ENCODE peak calls at places on chromosome 6, in nine cellular contexts. T, M, E, R, S, Z, X, C and Q are unnamed samples. For H3K4me1, the result is how much of the 10 kb centered on the place peaks cover.

GRCh38 chr6:156563710-156564109 is 213.5 kb upstream of the ARID1B start:
- DNase-seq in M (peak), X (no peak), R (no peak), S (no peak), C (no peak), Z (peak), T (no peak), E (no peak), Q (peak)

GRCh38 chr6:113591896-113592827 is 265.0 kb upstream of the MARCKS start:
- DNase-seq in E (peak), M (peak), T (no peak), Z (no peak), C (no peak), S (peak), R (no peak), X (no peak), Q (peak)

GRCh38 chr6:5537967-5538366 is 276.7 kb downstream of the FARS2 start:
- DNase-seq in T (no peak), R (no peak), C (peak), S (no peak), Z (no peak), M (no peak), E (no peak), X (no peak), Q (no peak)

GRCh38 chr6:157649311-157650260 is 173.5 kb upstream of the SNX9 start:
- DNase-seq in T (no peak), M (no peak), C (no peak), R (no peak), S (peak), Z (no peak), E (no peak), X (no peak), Q (no peak)

GRCh38 chr6:47047479-47048411 is 5.6 kb upstream of the ADGRF1 start:
- DNase-seq in T (peak), X (peak), M (peak), C (peak), Z (peak), E (peak), S (peak), R (peak), Q (peak)

GRCh38 chr6:35297541-35298481 is at the start of gene DEF6:
- DNase-seq in M (peak), E (peak), S (peak), R (peak), X (peak), T (peak), C (peak), Z (peak), Q (peak)

GRCh38 chr6:146770965-146771735 is 172.4 kb downstream of the ADGB start:
- DNase-seq in S (peak), R (peak), C (no peak), M (no peak), T (no peak), Z (peak), E (no peak), X (no peak), Q (peak)

GRCh38 chr6:122669418-122669817 is 59.2 kb downstream of the PKIB start:
- DNase-seq in Z (no peak), E (no peak), R (no peak), S (no peak), X (no peak), M (no peak), C (no peak), T (no peak), Q (no peak)

GRCh38 chr6:111642463-111643158 is 36.9 kb upstream of the TRAF3IP2 start:
- DNase-seq in C (peak), E (peak), T (peak), Z (peak), S (peak), X (peak), R (no peak), M (peak), Q (peak)

GRCh38 chr6:124676033-124676432 is 286.2 kb upstream of the RNF217 start:
- DNase-seq in E (no peak), R (no peak), T (no peak), C (no peak), M (no peak), X (no peak), Z (no peak), S (no peak), Q (no peak)

GRCh38 chr6:113271437-113271836 is 585.7 kb upstream of the MARCKS start:
- DNase-seq in C (no peak), T (no peak), X (no peak), S (no peak), M (no peak), Z (no peak), E (no peak), R (no peak), Q (peak)

GRCh38 chr6:43246301-43247114 is 3.2 kb downstream of the TTBK1 start:
- DNase-seq in M (peak), Z (peak), S (peak), R (peak), X (no peak), T (no peak), E (peak), C (no peak), Q (peak)

GRCh38 chr6:92024071-92024470 is 1395.3 kb downstream of the EPHA7 start:
- DNase-seq in C (no peak), S (no peak), X (no peak), Z (no peak), E (no peak), R (no peak), T (no peak), M (no peak), Q (no peak)

GRCh38 chr6:140124498-140124897 is 750.0 kb upstream of the CITED2 start:
- DNase-seq in E (no peak), M (peak), C (no peak), X (no peak), Z (no peak), S (no peak), R (no peak), T (no peak), Q (no peak)

GRCh38 chr6:47041741-47042140 is 391 bp downstream of the ADGRF1 start:
- DNase-seq in Z (no peak), E (no peak), M (no peak), T (no peak), X (no peak), R (no peak), C (peak), S (no peak), Q (no peak)

GRCh38 chr6:104591573-104592334 is 268.0 kb downstream of the HACE1 start:
- DNase-seq in T (no peak), C (no peak), X (no peak), E (no peak), S (no peak), M (no peak), Z (no peak), R (no peak), Q (peak)

GRCh38 chr6:76771076-76771634 is 692.1 kb downstream of the HTR1B start:
- DNase-seq in E (no peak), S (peak), R (no peak), Z (no peak), T (no peak), X (no peak), C (no peak), M (no peak), Q (peak)

GRCh38 chr6:37242042-37242428 is 15.5 kb upstream of the TBC1D22B start:
- DNase-seq in E (no peak), C (no peak), X (no peak), Z (no peak), S (no peak), R (no peak), T (no peak), M (no peak), Q (no peak)

GRCh38 chr6:165729307-165729936 is 66.4 kb upstream of the PDE10A start:
- DNase-seq in T (no peak), M (no peak), R (peak), E (peak), X (no peak), C (peak), S (peak), Z (peak), Q (peak)

GRCh38 chr6:44071670-44072451 is 55.4 kb downstream of the MRPL14 start:
- DNase-seq in Z (no peak), X (no peak), C (peak), R (no peak), S (no peak), M (no peak), T (no peak), E (no peak), Q (peak)

GRCh38 chr6:10316327-10316726 is 98.5 kb downstream of the TFAP2A start:
- DNase-seq in R (peak), X (no peak), C (peak), Z (no peak), M (peak), S (no peak), T (no peak), E (no peak), Q (no peak)

GRCh38 chr6:55286824-55287223 is 40.4 kb upstream of the GFRAL start:
- DNase-seq in T (no peak), X (no peak), C (no peak), E (peak), Z (no peak), M (no peak), R (no peak), S (no peak), Q (no peak)

GRCh38 chr6:103983860-103984259 is 875.9 kb downstream of the HACE1 start:
- DNase-seq in X (no peak), E (no peak), T (no peak), Z (no peak), S (no peak), R (no peak), C (peak), M (no peak), Q (no peak)

GRCh38 chr6:143941852-143942627 is 66.0 kb downstream of the PLAGL1 start:
- DNase-seq in S (peak), E (peak), R (peak), X (peak), M (peak), C (peak), Z (peak), T (no peak), Q (peak)

GRCh38 chr6:3748208-3748701 is 3.3 kb downstream of the PXDC1 start:
- DNase-seq in T (no peak), S (peak), M (peak), C (peak), Z (peak), X (peak), E (peak), R (peak), Q (peak)

GRCh38 chr6:7819641-7820040 is 90.9 kb downstream of the TXNDC5 start:
- DNase-seq in M (no peak), S (no peak), C (no peak), T (no peak), E (no peak), X (no peak), Z (no peak), R (no peak), Q (peak)

GRCh38 chr6:73309534-73309783 is 44.6 kb downstream of the DPPA5 start:
- DNase-seq in M (no peak), C (no peak), S (no peak), X (no peak), T (no peak), E (no peak), Z (no peak), R (no peak), Q (no peak)

GRCh38 chr6:94089915-94090314 is 670.6 kb upstream of the EPHA7 start:
- DNase-seq in M (no peak), R (no peak), E (no peak), C (no peak), X (no peak), T (no peak), S (no peak), Z (no peak), Q (no peak)

GRCh38 chr6:154683756-154684523 is 49.3 kb upstream of the SCAF8 start:
- DNase-seq in T (peak), C (peak), Z (peak), S (no peak), M (no peak), R (no peak), X (no peak), E (no peak), Q (peak)
- H3K27ac ChIP-seq in T (no peak), C (no peak), Z (peak), S (no peak), M (no peak), R (no peak), X (peak), E (no peak), Q (no peak)

DNA sequence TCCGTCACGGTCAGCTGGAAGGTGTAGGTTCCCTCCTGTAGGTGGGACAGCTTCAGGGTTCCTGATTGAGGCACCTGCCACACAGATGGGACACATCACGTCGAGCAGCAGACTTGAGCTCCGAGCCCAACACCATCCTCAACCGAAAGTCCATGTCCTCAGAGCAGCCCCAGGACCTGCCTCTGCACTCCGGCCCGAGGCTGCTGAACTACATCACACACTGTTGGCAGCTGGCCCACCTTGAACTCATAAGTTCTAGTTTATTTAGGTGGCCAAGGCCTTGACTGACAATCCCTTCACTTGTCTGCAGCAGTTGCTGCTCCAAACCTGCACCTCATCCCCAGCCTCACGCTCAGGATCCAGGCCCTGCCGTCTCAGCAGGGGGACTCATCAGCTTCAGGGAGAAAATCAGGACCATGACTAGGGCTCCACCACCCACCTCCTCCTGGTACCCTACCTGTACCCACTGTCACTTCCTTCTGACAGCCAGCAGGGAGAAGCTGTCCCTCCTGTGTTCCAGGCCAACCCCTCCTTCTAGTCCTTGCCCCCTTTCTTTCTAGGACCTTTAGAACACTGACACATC is 21.0 kb downstream of the LRP11 start:
- DNase-seq in X (no peak), M (no peak), E (no peak), T (no peak), S (peak), Z (no peak), R (no peak), C (no peak), Q (no peak)
- H3K4me1 ChIP-seq in X (under half), M (under half), E (under half), T (under half), S (under half), Z (under half), R (under half), C (half or more), Q (under half)

GRCh38 chr6:138724015-138724414 is 49.6 kb upstream of the CCDC28A start:
- DNase-seq in T (no peak), R (no peak), E (no peak), X (no peak), S (peak), C (no peak), Z (no peak), M (peak), Q (peak)
- TF ChIP-seq CTCF in T (no peak), R (no peak), E (peak), X (no peak), S (no peak), C (no peak), Z (no peak), M (no peak), Q (peak)

GRCh38 chr6:161242779-161243693 is 30.8 kb downstream of the AGPAT4 start:
- DNase-seq in R (no peak), X (no peak), Z (no peak), T (no peak), S (no peak), C (no peak), M (no peak), E (peak), Q (peak)
- H3K27ac ChIP-seq in R (no peak), X (no peak), Z (no peak), T (no peak), S (no peak), C (no peak), M (peak), E (peak), Q (no peak)